ENCODE peak calls at places on chromosomes 6 and 20, in ten cellular contexts. R, C, I, Q, M, U, Y, N, X and L are unnamed samples.

GRCh38 chr6:1552296-1552761 is 57.4 kb upstream of the FOXC1 start:
- DNase-seq in X (no peak), Y (no peak), R (no peak), I (no peak), U (no peak), C (no peak), N (no peak), M (no peak), Q (no peak), L (no peak)

GRCh38 chr20:7926767-7927166 is 13.5 kb downstream of the HAO1 start:
- DNase-seq in N (no peak), M (no peak), U (peak), C (no peak), Q (no peak), X (peak), Y (no peak), R (no peak), I (no peak), L (peak)

GRCh38 chr6:25175216-25175615 is 104.0 kb upstream of the CARMIL1 start:
- DNase-seq in X (no peak), Q (no peak), Y (no peak), R (no peak), N (no peak), M (no peak), U (no peak), C (no peak), I (no peak), L (no peak)

GRCh38 chr6:149646599-149646998 is 1.9 kb downstream of the KATNA1 start:
- DNase-seq in Y (no peak), Q (no peak), C (no peak), M (no peak), R (no peak), X (no peak), U (no peak), N (no peak), I (no peak), L (no peak)

GRCh38 chr20:61861054-61861841 is 204.4 kb downstream of the TAF4 start:
- DNase-seq in U (no peak), Y (no peak), M (no peak), N (no peak), X (no peak), I (no peak), R (no peak), Q (no peak), C (no peak), L (no peak)

GRCh38 chr20:44080646-44081267 is 106.2 kb downstream of the JPH2 start:
- DNase-seq in C (no peak), Y (peak), Q (peak), X (peak), R (peak), M (peak), I (peak), N (peak), U (peak), L (peak)

GRCh38 chr6:84019171-84019570 is 14.4 kb upstream of the MRAP2 start:
- DNase-seq in M (no peak), Q (no peak), U (no peak), C (no peak), X (no peak), I (no peak), R (no peak), N (no peak), Y (no peak), L (no peak)

GRCh38 chr6:35804996-35805736 is at the start of gene LHFPL5:
- DNase-seq in Y (peak), I (no peak), X (peak), M (peak), U (peak), Q (peak), C (no peak), R (peak), N (peak), L (peak)

GRCh38 chr6:163965426-163966348 is 551.2 kb downstream of the QKI start:
- DNase-seq in N (no peak), M (no peak), X (no peak), Q (no peak), U (peak), R (peak), C (no peak), Y (peak), I (peak), L (no peak)

GRCh38 chr20:43565758-43566104 is 6.9 kb downstream of the SGK2 start:
- DNase-seq in Y (no peak), N (no peak), Q (no peak), U (no peak), X (no peak), R (no peak), C (no peak), M (no peak), I (no peak), L (no peak)

GRCh38 chr6:130307752-130308361 is 58.0 kb upstream of the TMEM200A start:
- DNase-seq in N (no peak), X (no peak), Q (no peak), U (no peak), I (no peak), C (no peak), Y (no peak), R (no peak), M (no peak), L (no peak)

GRCh38 chr6:109429496-109429895 is 10.9 kb downstream of the PPIL6 start:
- DNase-seq in U (no peak), X (no peak), R (no peak), C (no peak), M (no peak), Q (no peak), N (no peak), Y (no peak), I (no peak), L (no peak)

GRCh38 chr6:2611092-2611491 is 139.6 kb downstream of the MYLK4 start:
- DNase-seq in X (no peak), C (no peak), U (peak), N (no peak), M (no peak), Y (no peak), I (no peak), R (no peak), Q (no peak), L (no peak)

GRCh38 chr6:164554700-164555479 is 754.5 kb downstream of the C6orf118 start:
- DNase-seq in R (no peak), Q (no peak), N (no peak), C (no peak), M (no peak), I (peak), U (no peak), X (no peak), Y (peak), L (no peak)

GRCh38 chr6:14841901-14842421 is 403.9 kb upstream of the JARID2 start:
- DNase-seq in Y (no peak), X (no peak), U (no peak), I (no peak), R (no peak), N (no peak), Q (no peak), M (no peak), C (no peak), L (no peak)

GRCh38 chr6:12233693-12234551 is 56.2 kb upstream of the EDN1 start:
- DNase-seq in X (peak), Y (no peak), N (no peak), M (peak), I (peak), C (no peak), R (peak), U (no peak), Q (peak), L (peak)

GRCh38 chr6:106158816-106159215 is 72.7 kb downstream of the PRDM1 start:
- DNase-seq in R (no peak), C (no peak), I (no peak), U (no peak), Y (no peak), Q (no peak), M (no peak), N (no peak), X (no peak), L (no peak)

GRCh38 chr20:48897298-48898044 is 24.0 kb upstream of the ARFGEF2 start:
- DNase-seq in U (no peak), Y (no peak), Q (no peak), N (no peak), M (no peak), R (no peak), I (no peak), X (no peak), C (no peak), L (no peak)

GRCh38 chr20:10713161-10713560 is 39.4 kb upstream of the JAG1 start:
- DNase-seq in Y (no peak), U (no peak), R (no peak), I (no peak), X (no peak), N (no peak), Q (no peak), M (no peak), C (no peak), L (no peak)

GRCh38 chr6:160248538-160248937 is 10.1 kb downstream of the SLC22A2 start:
- DNase-seq in N (no peak), C (no peak), I (no peak), R (no peak), M (no peak), Q (no peak), X (no peak), U (no peak), Y (no peak), L (no peak)

GRCh38 chr20:47427067-47427466 is 70.6 kb upstream of the ZMYND8 start:
- DNase-seq in X (no peak), C (no peak), M (no peak), I (no peak), R (no peak), N (no peak), Y (no peak), U (no peak), Q (no peak), L (no peak)

GRCh38 chr6:147341486-147341885 is 137.3 kb downstream of the STXBP5 start:
- DNase-seq in Y (no peak), R (no peak), U (no peak), Q (no peak), C (no peak), I (no peak), X (no peak), M (no peak), N (no peak), L (no peak)

GRCh38 chr6:3226422-3227362 is 761 bp downstream of the TUBB2B start:
- DNase-seq in N (no peak), M (peak), R (no peak), X (peak), I (no peak), Y (no peak), C (no peak), Q (no peak), U (peak), L (peak)

GRCh38 chr6:167547328-167547692 is 222.4 kb downstream of the TTLL2 start:
- DNase-seq in U (no peak), M (no peak), N (no peak), R (no peak), C (no peak), Y (no peak), I (no peak), Q (no peak), X (no peak), L (no peak)

GRCh38 chr6:138410972-138411667 is 7.1 kb downstream of the HEBP2 start:
- DNase-seq in R (no peak), Q (no peak), Y (no peak), X (no peak), C (no peak), I (no peak), N (no peak), U (no peak), M (no peak), L (no peak)

GRCh38 chr6:33199687-33200233 is 705 bp downstream of the RXRB start:
- DNase-seq in M (no peak), Y (peak), X (peak), Q (peak), N (peak), U (peak), I (no peak), C (no peak), R (no peak), L (peak)

GRCh38 chr20:34367155-34367554 is 4.1 kb downstream of the ITCH start:
- DNase-seq in R (no peak), Q (no peak), Y (no peak), M (no peak), C (no peak), X (no peak), U (no peak), N (no peak), I (no peak), L (no peak)

GRCh38 chr6:139927236-139927635 is 552.8 kb upstream of the CITED2 start:
- DNase-seq in I (no peak), Q (no peak), M (no peak), R (no peak), U (no peak), X (no peak), Y (no peak), N (no peak), C (no peak), L (no peak)

GRCh38 chr20:36462440-36463211 is 78.7 kb upstream of the MYL9 start:
- DNase-seq in I (no peak), Y (peak), Q (no peak), X (no peak), M (no peak), N (no peak), U (peak), C (peak), R (no peak), L (no peak)

GRCh38 chr6:134630468-134631180 is 312.7 kb upstream of the SGK1 start:
- DNase-seq in Y (no peak), U (no peak), I (no peak), R (no peak), N (no peak), Q (no peak), X (no peak), C (no peak), M (no peak), L (no peak)

GRCh38 chr6:123022980-123023379 is 26.9 kb downstream of the CLVS2 start:
- DNase-seq in C (no peak), N (no peak), Q (no peak), I (no peak), Y (no peak), M (peak), U (no peak), R (no peak), X (no peak), L (no peak)